ENCODE peak calls at places on chromosomes 6 and 20, in four cellular contexts. A, N, T and Q are unnamed samples.

GRCh38 chr20:51409192-51409875 is 133.2 kb downstream of the NFATC2 start:
- DNase-seq in T (no peak), N (no peak), A (no peak), Q (no peak)

GRCh38 chr6:53737746-53738145 is 57.1 kb upstream of the LRRC1 start:
- DNase-seq in T (no peak), A (no peak), N (peak), Q (no peak)

GRCh38 chr6:68256391-68256790 is 378.7 kb upstream of the ADGRB3 start:
- DNase-seq in T (no peak), N (no peak), A (no peak), Q (no peak)

GRCh38 chr6:141326426-141326825 is 806.3 kb upstream of the GJE1 start:
- DNase-seq in A (no peak), N (peak), T (no peak), Q (no peak)

GRCh38 chr20:5621305-5621704 is 128.9 kb upstream of the SHLD1 start:
- DNase-seq in T (no peak), A (no peak), N (no peak), Q (peak)

GRCh38 chr6:7050911-7051779 is 56.6 kb upstream of the RREB1 start:
- DNase-seq in N (no peak), T (peak), A (no peak), Q (no peak)

GRCh38 chr6:154989457-154989856 is 5.7 kb upstream of the TIAM2 start:
- DNase-seq in A (no peak), N (no peak), T (no peak), Q (no peak)

GRCh38 chr6:3490622-3490980 is 33.8 kb upstream of the SLC22A23 start:
- DNase-seq in N (no peak), T (no peak), A (no peak), Q (no peak)

GRCh38 chr20:61817575-61817974 is 248.1 kb downstream of the TAF4 start:
- DNase-seq in A (no peak), N (no peak), T (no peak), Q (no peak)

GRCh38 chr6:63272397-63272796 is 47.4 kb downstream of the LGSN start:
- DNase-seq in N (peak), A (no peak), T (no peak), Q (peak)

GRCh38 chr20:32336918-32337347 is 21.2 kb upstream of the ASXL1 start:
- DNase-seq in N (peak), A (no peak), T (no peak), Q (peak)

GRCh38 chr6:116945809-116946208 is 68.8 kb downstream of the RFX6 start:
- DNase-seq in N (no peak), T (no peak), A (no peak), Q (no peak)

GRCh38 chr6:134979142-134979541 is 29.2 kb upstream of the ALDH8A1 start:
- DNase-seq in T (no peak), N (no peak), A (peak), Q (no peak)

GRCh38 chr6:131954775-131955107 is 3.6 kb upstream of the CCN2 start:
- DNase-seq in T (no peak), N (peak), A (no peak), Q (no peak)

GRCh38 chr20:2879148-2879547 is 5.9 kb downstream of the PTPRA start:
- DNase-seq in T (no peak), N (no peak), A (no peak), Q (no peak)

GRCh38 chr20:34848597-34848996 is 23.1 kb upstream of the NCOA6 start:
- DNase-seq in N (no peak), A (no peak), T (no peak), Q (no peak)

GRCh38 chr6:144335315-144335861 is 50.3 kb downstream of the UTRN start:
- DNase-seq in T (peak), N (no peak), A (no peak), Q (no peak)

GRCh38 chr20:59829415-59830106 is 103.9 kb downstream of the SYCP2 start:
- DNase-seq in A (no peak), N (no peak), T (peak), Q (no peak)

GRCh38 chr6:53070808-53071207 is 5.6 kb downstream of the FBXO9 start:
- DNase-seq in A (no peak), N (no peak), T (no peak), Q (peak)

GRCh38 chr6:13559251-13559650 is 15.2 kb upstream of the SIRT5 start:
- DNase-seq in A (no peak), N (peak), T (no peak), Q (peak)

GRCh38 chr6:10951675-10952282 is 64.9 kb downstream of the SYCP2L start:
- DNase-seq in A (no peak), T (no peak), N (peak), Q (peak)

GRCh38 chr6:21886601-21887091 is 293.1 kb downstream of the SOX4 start:
- DNase-seq in T (no peak), N (no peak), A (no peak), Q (no peak)

GRCh38 chr6:154302111-154302752 is 54.4 kb downstream of the IPCEF1 start:
- DNase-seq in A (peak), N (no peak), T (no peak), Q (no peak)

GRCh38 chr6:167235421-167236238 is 55.5 kb upstream of the UNC93A start:
- DNase-seq in T (peak), A (no peak), N (no peak), Q (no peak)

GRCh38 chr6:128841518-128841917 is 41.4 kb upstream of the LAMA2 start:
- DNase-seq in T (no peak), N (no peak), A (no peak), Q (no peak)

GRCh38 chr20:63597651-63598478 is 23.8 kb upstream of the HELZ2 start:
- DNase-seq in N (no peak), T (no peak), A (no peak), Q (no peak)

GRCh38 chr6:18990313-18990978 is 603.3 kb downstream of the RNF144B start:
- DNase-seq in T (peak), A (no peak), N (peak), Q (peak)

GRCh38 chr6:28124350-28124970 is at the start of gene ZSCAN16:
- DNase-seq in T (peak), N (peak), A (no peak), Q (peak)

GRCh38 chr6:67916389-67916788 is 718.7 kb upstream of the ADGRB3 start:
- DNase-seq in A (no peak), T (no peak), N (no peak), Q (no peak)

GRCh38 chr6:95547043-95547442 is 30.3 kb upstream of the MANEA start:
- DNase-seq in A (no peak), T (no peak), N (no peak), Q (no peak)

GRCh38 chr20:36101201-36101600 is 53.3 kb upstream of the EPB41L1 start:
- DNase-seq in A (no peak), T (no peak), N (no peak), Q (no peak)

GRCh38 chr20:5198651-5198924 is 71.8 kb downstream of the CDS2 start:
- DNase-seq in N (no peak), T (no peak), A (no peak), Q (no peak)

GRCh38 chr20:45595235-45595634 is 16.2 kb upstream of the WFDC8 start:
- DNase-seq in N (no peak), A (no peak), T (no peak), Q (no peak)
- TF ChIP-seq TAF1 in N (no peak), A (no peak), T (no peak), Q (no peak)

DNA sequence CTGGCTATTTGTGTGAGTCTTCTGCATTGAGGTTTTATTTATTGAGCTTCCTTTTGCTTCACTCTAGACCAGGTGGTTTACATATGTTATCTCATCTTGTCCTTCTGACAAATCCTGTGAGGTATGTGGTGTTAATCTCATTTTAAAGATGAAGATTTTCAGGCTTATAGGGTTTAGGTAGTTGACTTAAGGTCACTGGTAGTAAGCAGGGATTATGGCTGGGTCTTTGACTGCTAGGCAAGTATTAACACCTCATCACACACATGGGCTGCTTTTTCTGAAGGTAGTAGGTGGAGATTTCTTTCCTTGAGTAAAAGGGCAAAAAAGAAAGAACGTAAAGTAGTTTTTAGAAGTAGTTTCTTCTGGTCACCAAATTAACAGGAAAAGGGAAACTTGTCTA is 72.6 kb downstream of the CDKAL1 start:
- DNase-seq in T (no peak), N (no peak), A (no peak), Q (no peak)
- TF ChIP-seq TCF12 in T (no peak), N (no peak), A (no peak), Q (no peak)

GRCh38 chr20:12012241-12013222 is 94.8 kb downstream of the BTBD3 start:
- DNase-seq in N (peak), A (peak), T (peak), Q (peak)
- TF ChIP-seq TAF1 in N (no peak), A (no peak), T (no peak), Q (no peak)

GRCh38 chr6:143200035-143200770 is 139.5 kb downstream of the AIG1 start:
- DNase-seq in N (no peak), A (no peak), T (no peak), Q (no peak)
- TF ChIP-seq TCF12 in N (no peak), A (no peak), T (no peak), Q (no peak)

DNA sequence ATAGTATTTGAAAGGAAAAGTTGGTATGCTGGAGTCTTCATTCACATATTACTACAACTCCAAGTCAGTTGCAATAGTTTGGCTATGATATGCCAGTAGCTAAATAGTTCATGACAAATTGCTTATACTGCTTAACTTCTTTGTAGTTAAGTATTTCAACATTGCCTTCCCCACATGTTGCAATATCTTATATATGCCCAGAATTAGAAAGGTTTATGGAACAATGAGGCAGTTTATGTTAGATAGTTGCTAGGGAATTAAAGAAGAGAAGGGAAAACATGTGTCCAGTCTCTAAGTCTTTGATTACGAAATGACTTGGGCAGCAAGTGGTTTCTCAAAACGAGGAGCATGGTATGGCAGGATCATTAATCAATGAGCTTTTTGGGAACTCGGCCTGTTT is 145.8 kb downstream of the PLCB4 start:
- DNase-seq in A (no peak), N (no peak), T (no peak), Q (no peak)
- TF ChIP-seq TAF1 in A (no peak), N (no peak), T (no peak), Q (no peak)

GRCh38 chr20:15287331-15287730 is 949.9 kb upstream of the FLRT3 start:
- DNase-seq in N (no peak), A (no peak), T (no peak), Q (no peak)

GRCh38 chr20:15288076-15288475 is 950.7 kb upstream of the FLRT3 start:
- DNase-seq in A (no peak), N (no peak), T (no peak), Q (no peak)

DNA sequence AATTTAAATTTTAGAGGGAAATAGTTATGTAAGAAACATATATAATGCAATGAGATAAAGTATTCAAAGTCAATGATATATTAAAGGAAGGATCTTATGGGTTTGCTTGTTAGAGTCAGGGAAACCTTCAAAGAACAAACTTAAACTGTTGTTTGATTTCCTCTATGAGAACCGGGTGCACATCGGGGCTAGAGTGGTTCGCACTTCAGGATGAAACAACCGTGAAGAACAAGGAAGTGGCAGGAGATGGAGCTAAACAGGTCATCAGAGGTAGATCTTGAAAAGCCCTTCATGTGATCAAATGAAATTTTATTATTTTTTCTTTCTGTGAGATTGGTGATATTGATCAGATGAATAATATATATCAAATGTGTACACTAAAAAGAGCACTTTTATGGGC is 951.9 kb upstream of the FLRT3 start:
- DNase-seq in N (no peak), A (no peak), T (no peak), Q (no peak)
- TF ChIP-seq TCF12 in N (no peak), A (no peak), T (no peak), Q (no peak)